ENCODE peak calls at places on chromosomes 7 and 10, in six cellular contexts. A is HCT116; R is left ventricle myocardium inferior; W is HepG2; J is CD4-positive, CD25-positive, alpha-beta regulatory T cell; O is neuronal stem cell. H is an unnamed sample.

GRCh38 chr7:131052285-131052942 is 275.3 kb upstream of the MKLN1 start:
- DNase-seq in A (no peak), R (no peak), W (no peak), J (no peak), O (no peak), H (no peak)

GRCh38 chr10:1284076-1284475 is 227.9 kb downstream of the WDR37 start:
- DNase-seq in A (no peak), R (no peak), W (no peak), J (no peak), O (no peak), H (no peak)

GRCh38 chr10:74926791-74927585 is 100.6 kb downstream of the KAT6B start:
- DNase-seq in A (no peak), R (no peak), W (peak; percentile 79), J (no peak), O (no peak), H (no peak)

GRCh38 chr10:25934673-25935139 is 677 bp downstream of the MYO3A start:
- DNase-seq in A (no peak), R (no peak), W (no peak), J (no peak), O (no peak), H (no peak)

GRCh38 chr7:875051-875450 is 1.3 kb upstream of the GET4 start:
- DNase-seq in A (no peak), R (no peak), W (no peak), J (no peak), O (no peak), H (no peak)

GRCh38 chr10:79358811-79359210 is 11.5 kb downstream of the PPIF start:
- DNase-seq in A (no peak), R (no peak), W (peak; percentile 94), J (no peak), O (no peak), H (no peak)

GRCh38 chr7:112056409-112056808 is 149.8 kb downstream of the DOCK4 start:
- DNase-seq in A (no peak), R (no peak), W (no peak), J (no peak), O (no peak), H (no peak)

GRCh38 chr7:40147371-40148246 is 12.8 kb downstream of the SUGCT start:
- DNase-seq in A (no peak), R (no peak), W (no peak), J (no peak), O (no peak), H (no peak)

GRCh38 chr7:141288626-141289025 is 214.8 kb downstream of the TMEM178B start:
- DNase-seq in A (no peak), R (no peak), W (no peak), J (no peak), O (no peak), H (peak; percentile 82)

GRCh38 chr7:142866361-142867096 is 11.7 kb downstream of the EPHB6 start:
- DNase-seq in A (no peak), R (no peak), W (peak; percentile 13), J (no peak), O (peak; percentile 11), H (no peak)

GRCh38 chr10:119491941-119492340 is 50.6 kb downstream of the RGS10 start:
- DNase-seq in A (no peak), R (no peak), W (no peak), J (no peak), O (no peak), H (no peak)

GRCh38 chr10:32981760-32982159 is 23.7 kb upstream of the ITGB1 start:
- DNase-seq in A (no peak), R (peak; percentile 39), W (no peak), J (no peak), O (no peak), H (no peak)

GRCh38 chr7:151424799-151425198 is 15.0 kb upstream of the WDR86 start:
- DNase-seq in A (no peak), R (no peak), W (no peak), J (no peak), O (no peak), H (no peak)

GRCh38 chr10:49613882-49614241 is at the start of gene CHAT:
- DNase-seq in A (no peak), R (no peak), W (no peak), J (no peak), O (no peak), H (no peak)

GRCh38 chr10:558891-559766 is 130.3 kb downstream of the DIP2C start:
- DNase-seq in A (no peak), R (no peak), W (no peak), J (no peak), O (no peak), H (no peak)

GRCh38 chr7:650339-651031 is 76.0 kb upstream of the DNAAF5 start:
- DNase-seq in A (no peak), R (peak; percentile 81), W (no peak), J (no peak), O (no peak), H (no peak)

GRCh38 chr10:51311232-51311631 is 236.9 kb downstream of the PRKG1 start:
- DNase-seq in A (no peak), R (no peak), W (no peak), J (no peak), O (no peak), H (no peak)

GRCh38 chr10:43863859-43864591 is 215.3 kb upstream of the ZNF32 start:
- DNase-seq in A (no peak), R (peak; percentile 59), W (peak; percentile 96), J (no peak), O (no peak), H (no peak)

GRCh38 chr10:86334515-86335085 is 32.0 kb downstream of the GRID1 start:
- DNase-seq in A (peak; percentile 29), R (no peak), W (no peak), J (no peak), O (no peak), H (peak; percentile 50)

GRCh38 chr7:71868797-71869196 is 543.3 kb downstream of the CALN1 start:
- DNase-seq in A (no peak), R (no peak), W (no peak), J (no peak), O (no peak), H (no peak)

GRCh38 chr10:124648738-124649137 is 95.4 kb downstream of the FAM53B start:
- DNase-seq in A (no peak), R (peak; percentile 74), W (no peak), J (peak; percentile 20), O (no peak), H (peak; percentile 14)

GRCh38 chr7:102432476-102433318 is 678 bp upstream of the ORAI2 start:
- DNase-seq in A (no peak), R (no peak), W (no peak), J (no peak), O (peak; percentile 36), H (no peak)

GRCh38 chr10:44908071-44908709 is 2.9 kb upstream of the TMEM72 start:
- DNase-seq in A (no peak), R (no peak), W (no peak), J (no peak), O (no peak), H (no peak)

GRCh38 chr7:126447984-126448383 is 804.8 kb downstream of the GRM8 start:
- DNase-seq in A (no peak), R (no peak), W (no peak), J (no peak), O (no peak), H (no peak)

GRCh38 chr10:8350250-8350967 is 295.9 kb downstream of the GATA3 start:
- DNase-seq in A (no peak), R (no peak), W (no peak), J (no peak), O (no peak), H (no peak)

GRCh38 chr7:107122483-107122882 is 46.3 kb upstream of the HBP1 start:
- DNase-seq in A (no peak), R (no peak), W (no peak), J (no peak), O (no peak), H (no peak)

GRCh38 chr10:78357027-78357672 is 323.5 kb downstream of the RPS24 start:
- DNase-seq in A (no peak), R (no peak), W (no peak), J (no peak), O (peak; percentile 78), H (no peak)

DNA sequence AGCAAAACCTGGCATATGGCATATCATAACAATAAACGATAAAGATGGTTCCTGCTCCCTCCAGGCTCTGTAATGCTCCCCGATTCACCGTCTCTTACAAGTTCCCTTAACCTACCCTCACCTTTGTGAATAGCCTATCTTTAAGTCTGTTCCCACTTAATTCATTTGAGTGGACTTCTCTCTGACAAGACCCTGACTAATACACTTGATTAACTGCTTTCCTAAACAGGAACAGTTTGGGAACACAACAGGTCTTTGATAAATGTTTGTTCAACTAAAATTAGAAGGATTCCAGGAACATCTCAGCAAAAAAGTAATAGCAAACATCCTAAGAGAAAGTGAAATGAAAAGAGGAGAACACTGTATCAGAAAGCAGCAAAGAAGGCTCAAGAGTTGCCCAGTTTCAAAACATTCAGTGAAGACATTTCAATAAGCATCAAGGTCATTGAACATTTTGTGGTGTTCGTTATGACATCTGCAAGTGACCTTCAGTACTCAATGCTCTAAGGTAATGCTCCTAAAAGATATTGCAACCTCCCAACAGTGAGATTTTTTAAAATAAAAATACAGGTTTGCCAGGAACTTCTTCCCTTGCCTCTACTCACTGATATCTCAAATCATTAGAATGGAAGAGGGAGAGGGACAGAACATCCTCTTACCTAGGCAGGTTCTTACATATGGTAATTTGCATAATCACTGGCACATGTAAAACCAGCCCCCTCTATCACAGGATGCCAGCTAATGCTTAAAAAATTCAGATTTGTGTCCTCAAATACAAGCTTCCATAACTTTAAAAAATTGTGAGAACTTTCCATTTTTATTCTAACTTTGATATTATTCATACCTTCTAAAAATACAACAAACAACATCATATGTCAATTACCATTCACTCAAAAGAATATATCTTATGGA is 11.4 kb upstream of the ARHGAP12 start:
- DNase-seq in A (no peak), R (no peak), W (no peak), J (no peak), O (no peak), H (no peak)
- H3K4me3 ChIP-seq in A (peak overlapping the region; percentile 32), R (no peak overlapping the region), W (no peak overlapping the region), J (no peak overlapping the region), O (no peak overlapping the region), H (no peak overlapping the region)

DNA sequence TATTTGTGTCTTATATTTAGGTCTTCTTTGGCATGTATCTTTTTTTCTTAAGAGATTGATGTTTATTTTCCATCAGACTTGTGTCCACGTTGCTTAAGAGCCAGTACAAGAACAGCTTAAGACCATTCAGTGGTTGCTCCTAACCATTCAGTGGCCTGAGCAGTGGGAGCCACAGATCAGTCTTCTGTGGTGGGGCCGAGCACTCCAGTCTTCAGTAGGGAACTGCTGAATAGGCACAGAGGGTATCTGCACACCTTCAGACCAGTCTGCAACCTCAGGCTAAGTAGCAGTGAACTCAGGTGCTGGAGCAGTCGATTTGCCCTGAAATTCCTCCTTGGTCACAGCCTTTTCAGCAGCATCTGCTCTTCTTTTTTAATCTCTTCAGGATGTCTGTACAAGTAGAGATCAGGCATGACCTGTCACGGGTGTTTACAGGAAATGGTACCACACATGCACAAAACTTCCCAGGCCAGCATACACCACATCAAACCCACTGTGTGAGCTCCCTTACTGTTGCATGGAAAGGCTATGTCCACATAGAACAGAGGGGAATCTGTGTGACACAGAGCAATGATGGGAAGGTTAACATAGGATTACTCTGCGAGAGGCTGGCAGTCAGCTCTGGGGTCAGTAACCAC is 51.5 kb downstream of the FAM107B start:
- DNase-seq in A (no peak), R (no peak), W (no peak), J (no peak), O (no peak), H (no peak)
- H3K4me3 ChIP-seq in A (no peak overlapping the region), R (no peak overlapping the region), W (no peak overlapping the region), J (peak overlapping the region; percentile 17), O (no peak overlapping the region), H (no peak overlapping the region)

GRCh38 chr10:103894454-103894853 is 23.5 kb downstream of the STN1 start:
- DNase-seq in A (no peak), R (no peak), W (no peak), J (no peak), O (no peak), H (no peak)
- H3K4me3 ChIP-seq in A (peak overlapping the region; percentile 17), R (peak overlapping the region; percentile 10), W (no peak overlapping the region), J (peak overlapping the region; percentile 35), O (no peak overlapping the region), H (no peak overlapping the region)

GRCh38 chr10:3107426-3107961 is 40.1 kb downstream of the PFKP start:
- DNase-seq in A (no peak), R (peak; percentile 81), W (no peak), J (no peak), O (no peak), H (no peak)
- H3K4me3 ChIP-seq in A (no peak overlapping the region), R (peak overlapping the region; percentile 3), W (no peak overlapping the region), J (no peak overlapping the region), O (no peak overlapping the region), H (no peak overlapping the region)

H was measured in LNCaP clone FGC.